ENCODE peak calls at places on chromosomes 5 and 9, in eight cellular contexts. Z is KG1; V is upper lobe of right lung; W is activated T-helper 9 cell treated with anti-CD3 and anti-CD28 coated beads, Interleukin-2, amount 50 U/mL, for 16 hours; F is lower lobe of right lung; J is mammary epithelial cell; K is Right ventricle myocardium superior; G is uterus. L is an unnamed sample.

GRCh38 chr9:107712390-107712789 is 222.8 kb upstream of the KLF4 start:
- DNase-seq in K (no peak), V (no peak), G (no peak), F (no peak), W (no peak), Z (no peak), J (peak; percentile 94), L (no peak)

GRCh38 chr9:134127616-134128015 is 8.3 kb upstream of the WDR5 start:
- DNase-seq in J (no peak), F (no peak), W (no peak), K (peak; percentile 20), V (no peak), G (no peak), Z (no peak), L (no peak)

GRCh38 chr9:95048225-95049087 is 269.1 kb downstream of the FANCC start:
- DNase-seq in F (peak; percentile 89), G (peak; percentile 70), W (peak; percentile 17), J (peak; percentile 83), K (peak; percentile 84), V (peak; percentile 93), Z (no peak), L (peak; percentile 75)

GRCh38 chr5:142308358-142308757 is 16.5 kb downstream of the SPRY4 start:
- DNase-seq in J (no peak), W (no peak), K (no peak), Z (no peak), G (no peak), F (no peak), V (no peak), L (no peak)

GRCh38 chr5:160133071-160133917 is 14.0 kb upstream of the PWWP2A start:
- DNase-seq in Z (no peak), G (peak; percentile 16), F (peak; percentile 53), V (peak; percentile 75), K (peak; percentile 52), W (no peak), J (no peak), L (peak; percentile 21)

GRCh38 chr9:2403701-2404100 is 217.9 kb upstream of the VLDLR start:
- DNase-seq in K (no peak), G (no peak), W (no peak), Z (no peak), V (no peak), F (no peak), J (peak; percentile 81), L (no peak)

GRCh38 chr9:92135576-92135975 is 20.4 kb upstream of the SPTLC1 start:
- DNase-seq in Z (no peak), J (no peak), G (no peak), F (no peak), K (no peak), W (no peak), V (no peak), L (no peak)

GRCh38 chr9:86413966-86414880 is 60.0 kb upstream of the TUT7 start:
- DNase-seq in F (no peak), J (no peak), G (no peak), W (no peak), V (no peak), Z (no peak), K (no peak), L (no peak)

GRCh38 chr5:115179959-115180709 is 10.4 kb upstream of the TRIM36 start:
- DNase-seq in W (no peak), K (peak; percentile 49), Z (no peak), V (peak; percentile 71), J (peak; percentile 21), G (no peak), F (no peak), L (no peak)

GRCh38 chr9:35867538-35867937 is 2.7 kb downstream of the OR13J1 start:
- DNase-seq in K (no peak), G (no peak), Z (no peak), J (no peak), F (no peak), W (no peak), V (no peak), L (no peak)

GRCh38 chr9:86315088-86315487 is 32.8 kb upstream of the ISCA1 start:
- DNase-seq in W (no peak), G (no peak), K (no peak), V (no peak), J (no peak), Z (no peak), F (no peak), L (no peak)

GRCh38 chr5:9903806-9904205 is 273.7 kb upstream of the TAS2R1 start:
- DNase-seq in J (no peak), W (no peak), G (no peak), Z (no peak), V (no peak), F (no peak), K (no peak), L (no peak)

GRCh38 chr5:6712582-6713273 is 504 bp upstream of the TENT4A start:
- DNase-seq in Z (peak; percentile 97), F (peak; percentile 97), K (peak; percentile 97), G (peak; percentile 96), V (peak; percentile 98), J (peak; percentile 96), W (peak; percentile 96), L (peak; percentile 95)